ENCODE peak calls at places on chromosomes 11 and 22, in eight cellular contexts. One of them, this sample, is unnamed.

GRCh38 chr22:18121436-18122253 is 11.0 kb downstream of the TUBA8 start:
- DNase-seq in HEK293T: no peak
- DNase-seq in globus pallidus: no peak
- DNase-seq in ELF-1: peak
- DNase-seq in astrocyte of the spinal cord: no peak
- DNase-seq in NCI-H510A treated with DMSO at 0.1 percent for 48 hours: no peak
- DNase-seq in stimulated activated CD8-positive, alpha-beta memory T cell treated with anti-CD3 and anti-CD28 coated beads, Interleukin-4, amount 100 ng/mL, for 24 hours: no peak
- DNase-seq in hypothalamus: no peak
- DNase-seq in this sample: no peak

GRCh38 chr22:39574779-39575551 is 4.4 kb downstream of the CACNA1I start:
- DNase-seq in HEK293T: no peak
- DNase-seq in NCI-H510A treated with DMSO at 0.1 percent for 48 hours: no peak
- DNase-seq in globus pallidus: no peak
- DNase-seq in ELF-1: peak
- DNase-seq in stimulated activated CD8-positive, alpha-beta memory T cell treated with anti-CD3 and anti-CD28 coated beads, Interleukin-4, amount 100 ng/mL, for 24 hours: no peak
- DNase-seq in astrocyte of the spinal cord: peak
- DNase-seq in hypothalamus: peak
- DNase-seq in this sample: no peak

GRCh38 chr11:68669301-68670090 is 14.8 kb upstream of the GAL start:
- DNase-seq in HEK293T: no peak
- DNase-seq in NCI-H510A treated with DMSO at 0.1 percent for 48 hours: no peak
- DNase-seq in astrocyte of the spinal cord: no peak
- DNase-seq in stimulated activated CD8-positive, alpha-beta memory T cell treated with anti-CD3 and anti-CD28 coated beads, Interleukin-4, amount 100 ng/mL, for 24 hours: no peak
- DNase-seq in globus pallidus: no peak
- DNase-seq in ELF-1: no peak
- DNase-seq in hypothalamus: no peak
- DNase-seq in this sample: no peak

GRCh38 chr11:128365044-128365443 is 222.3 kb downstream of the ETS1 start:
- DNase-seq in ELF-1: no peak
- DNase-seq in hypothalamus: no peak
- DNase-seq in globus pallidus: no peak
- DNase-seq in astrocyte of the spinal cord: peak
- DNase-seq in HEK293T: no peak
- DNase-seq in NCI-H510A treated with DMSO at 0.1 percent for 48 hours: no peak
- DNase-seq in stimulated activated CD8-positive, alpha-beta memory T cell treated with anti-CD3 and anti-CD28 coated beads, Interleukin-4, amount 100 ng/mL, for 24 hours: no peak
- DNase-seq in this sample: no peak

GRCh38 chr22:36336246-36337182 is 51.3 kb downstream of the MYH9 start:
- DNase-seq in HEK293T: no peak
- DNase-seq in globus pallidus: no peak
- DNase-seq in astrocyte of the spinal cord: no peak
- DNase-seq in NCI-H510A treated with DMSO at 0.1 percent for 48 hours: no peak
- DNase-seq in ELF-1: no peak
- DNase-seq in stimulated activated CD8-positive, alpha-beta memory T cell treated with anti-CD3 and anti-CD28 coated beads, Interleukin-4, amount 100 ng/mL, for 24 hours: no peak
- DNase-seq in hypothalamus: no peak
- DNase-seq in this sample: no peak

GRCh38 chr22:45516923-45517675 is 14.4 kb downstream of the FBLN1 start:
- DNase-seq in ELF-1: peak
- DNase-seq in globus pallidus: no peak
- DNase-seq in astrocyte of the spinal cord: peak
- DNase-seq in NCI-H510A treated with DMSO at 0.1 percent for 48 hours: no peak
- DNase-seq in hypothalamus: no peak
- DNase-seq in stimulated activated CD8-positive, alpha-beta memory T cell treated with anti-CD3 and anti-CD28 coated beads, Interleukin-4, amount 100 ng/mL, for 24 hours: no peak
- DNase-seq in HEK293T: no peak
- DNase-seq in this sample: no peak

GRCh38 chr11:111454561-111455192 is 57.5 kb downstream of the BTG4 start:
- DNase-seq in hypothalamus: no peak
- DNase-seq in ELF-1: peak
- DNase-seq in stimulated activated CD8-positive, alpha-beta memory T cell treated with anti-CD3 and anti-CD28 coated beads, Interleukin-4, amount 100 ng/mL, for 24 hours: peak
- DNase-seq in HEK293T: peak
- DNase-seq in globus pallidus: peak
- DNase-seq in NCI-H510A treated with DMSO at 0.1 percent for 48 hours: peak
- DNase-seq in astrocyte of the spinal cord: peak
- DNase-seq in this sample: peak

GRCh38 chr11:69908511-69909220 is 89.5 kb upstream of the FGF3 start:
- DNase-seq in ELF-1: no peak
- DNase-seq in stimulated activated CD8-positive, alpha-beta memory T cell treated with anti-CD3 and anti-CD28 coated beads, Interleukin-4, amount 100 ng/mL, for 24 hours: no peak
- DNase-seq in hypothalamus: no peak
- DNase-seq in globus pallidus: no peak
- DNase-seq in NCI-H510A treated with DMSO at 0.1 percent for 48 hours: no peak
- DNase-seq in HEK293T: no peak
- DNase-seq in astrocyte of the spinal cord: no peak
- DNase-seq in this sample: no peak

GRCh38 chr11:71519546-71519945 is 7.5 kb upstream of the KRTAP5-7 start:
- DNase-seq in hypothalamus: no peak
- DNase-seq in NCI-H510A treated with DMSO at 0.1 percent for 48 hours: no peak
- DNase-seq in stimulated activated CD8-positive, alpha-beta memory T cell treated with anti-CD3 and anti-CD28 coated beads, Interleukin-4, amount 100 ng/mL, for 24 hours: no peak
- DNase-seq in astrocyte of the spinal cord: no peak
- DNase-seq in HEK293T: no peak
- DNase-seq in ELF-1: no peak
- DNase-seq in globus pallidus: no peak
- DNase-seq in this sample: no peak

GRCh38 chr22:19853879-19854777 is 546 bp downstream of the GNB1L start:
- DNase-seq in stimulated activated CD8-positive, alpha-beta memory T cell treated with anti-CD3 and anti-CD28 coated beads, Interleukin-4, amount 100 ng/mL, for 24 hours: no peak
- DNase-seq in NCI-H510A treated with DMSO at 0.1 percent for 48 hours: no peak
- DNase-seq in hypothalamus: no peak
- DNase-seq in globus pallidus: no peak
- DNase-seq in HEK293T: peak
- DNase-seq in ELF-1: peak
- DNase-seq in astrocyte of the spinal cord: peak
- DNase-seq in this sample: no peak

GRCh38 chr11:46290598-46291309 is 13.3 kb downstream of the CREB3L1 start:
- DNase-seq in HEK293T: peak
- DNase-seq in globus pallidus: no peak
- DNase-seq in hypothalamus: no peak
- DNase-seq in astrocyte of the spinal cord: peak
- DNase-seq in ELF-1: peak
- DNase-seq in NCI-H510A treated with DMSO at 0.1 percent for 48 hours: no peak
- DNase-seq in stimulated activated CD8-positive, alpha-beta memory T cell treated with anti-CD3 and anti-CD28 coated beads, Interleukin-4, amount 100 ng/mL, for 24 hours: no peak
- DNase-seq in this sample: no peak

GRCh38 chr11:84414936-84415335 is 1128.8 kb upstream of the CCDC90B start:
- DNase-seq in ELF-1: no peak
- DNase-seq in NCI-H510A treated with DMSO at 0.1 percent for 48 hours: no peak
- DNase-seq in globus pallidus: no peak
- DNase-seq in astrocyte of the spinal cord: no peak
- DNase-seq in hypothalamus: no peak
- DNase-seq in HEK293T: no peak
- DNase-seq in stimulated activated CD8-positive, alpha-beta memory T cell treated with anti-CD3 and anti-CD28 coated beads, Interleukin-4, amount 100 ng/mL, for 24 hours: no peak
- DNase-seq in this sample: no peak

GRCh38 chr11:9731256-9731655 is 67.4 kb downstream of the SWAP70 start:
- DNase-seq in ELF-1: no peak
- DNase-seq in astrocyte of the spinal cord: no peak
- DNase-seq in stimulated activated CD8-positive, alpha-beta memory T cell treated with anti-CD3 and anti-CD28 coated beads, Interleukin-4, amount 100 ng/mL, for 24 hours: no peak
- DNase-seq in NCI-H510A treated with DMSO at 0.1 percent for 48 hours: no peak
- DNase-seq in HEK293T: no peak
- DNase-seq in globus pallidus: no peak
- DNase-seq in hypothalamus: no peak
- DNase-seq in this sample: no peak

GRCh38 chr11:62127426-62127825 is 3.6 kb downstream of the INCENP start:
- DNase-seq in hypothalamus: no peak
- DNase-seq in HEK293T: no peak
- DNase-seq in NCI-H510A treated with DMSO at 0.1 percent for 48 hours: no peak
- DNase-seq in astrocyte of the spinal cord: no peak
- DNase-seq in globus pallidus: no peak
- DNase-seq in ELF-1: no peak
- DNase-seq in stimulated activated CD8-positive, alpha-beta memory T cell treated with anti-CD3 and anti-CD28 coated beads, Interleukin-4, amount 100 ng/mL, for 24 hours: no peak
- DNase-seq in this sample: no peak

GRCh38 chr22:36563444-36563843 is 34.5 kb upstream of the EIF3D start:
- DNase-seq in stimulated activated CD8-positive, alpha-beta memory T cell treated with anti-CD3 and anti-CD28 coated beads, Interleukin-4, amount 100 ng/mL, for 24 hours: no peak
- DNase-seq in globus pallidus: no peak
- DNase-seq in hypothalamus: no peak
- DNase-seq in ELF-1: no peak
- DNase-seq in HEK293T: no peak
- DNase-seq in astrocyte of the spinal cord: no peak
- DNase-seq in NCI-H510A treated with DMSO at 0.1 percent for 48 hours: no peak
- DNase-seq in this sample: no peak

GRCh38 chr11:36775157-36775556 is 177.1 kb upstream of the RAG2 start:
- DNase-seq in hypothalamus: no peak
- DNase-seq in HEK293T: no peak
- DNase-seq in astrocyte of the spinal cord: no peak
- DNase-seq in globus pallidus: no peak
- DNase-seq in stimulated activated CD8-positive, alpha-beta memory T cell treated with anti-CD3 and anti-CD28 coated beads, Interleukin-4, amount 100 ng/mL, for 24 hours: no peak
- DNase-seq in NCI-H510A treated with DMSO at 0.1 percent for 48 hours: no peak
- DNase-seq in ELF-1: no peak
- DNase-seq in this sample: no peak

GRCh38 chr22:39898997-39899396 is 1.9 kb upstream of the GRAP2 start:
- DNase-seq in HEK293T: no peak
- DNase-seq in NCI-H510A treated with DMSO at 0.1 percent for 48 hours: no peak
- DNase-seq in stimulated activated CD8-positive, alpha-beta memory T cell treated with anti-CD3 and anti-CD28 coated beads, Interleukin-4, amount 100 ng/mL, for 24 hours: no peak
- DNase-seq in ELF-1: no peak
- DNase-seq in hypothalamus: no peak
- DNase-seq in astrocyte of the spinal cord: no peak
- DNase-seq in globus pallidus: no peak
- DNase-seq in this sample: no peak

GRCh38 chr11:75351541-75352416 is at the start of gene ARRB1:
- DNase-seq in hypothalamus: no peak
- DNase-seq in globus pallidus: no peak
- DNase-seq in astrocyte of the spinal cord: no peak
- DNase-seq in ELF-1: peak
- DNase-seq in NCI-H510A treated with DMSO at 0.1 percent for 48 hours: peak
- DNase-seq in stimulated activated CD8-positive, alpha-beta memory T cell treated with anti-CD3 and anti-CD28 coated beads, Interleukin-4, amount 100 ng/mL, for 24 hours: peak
- DNase-seq in HEK293T: peak
- DNase-seq in this sample: peak

GRCh38 chr22:42696331-42696967 is 24.2 kb downstream of the A4GALT start:
- DNase-seq in stimulated activated CD8-positive, alpha-beta memory T cell treated with anti-CD3 and anti-CD28 coated beads, Interleukin-4, amount 100 ng/mL, for 24 hours: no peak
- DNase-seq in hypothalamus: no peak
- DNase-seq in ELF-1: no peak
- DNase-seq in globus pallidus: no peak
- DNase-seq in NCI-H510A treated with DMSO at 0.1 percent for 48 hours: no peak
- DNase-seq in HEK293T: no peak
- DNase-seq in astrocyte of the spinal cord: no peak
- DNase-seq in this sample: no peak

GRCh38 chr11:6734616-6735015 is 37.2 kb downstream of the OR2AG2 start:
- DNase-seq in HEK293T: no peak
- DNase-seq in hypothalamus: no peak
- DNase-seq in globus pallidus: no peak
- DNase-seq in astrocyte of the spinal cord: no peak
- DNase-seq in stimulated activated CD8-positive, alpha-beta memory T cell treated with anti-CD3 and anti-CD28 coated beads, Interleukin-4, amount 100 ng/mL, for 24 hours: no peak
- DNase-seq in ELF-1: no peak
- DNase-seq in NCI-H510A treated with DMSO at 0.1 percent for 48 hours: no peak
- DNase-seq in this sample: no peak

GRCh38 chr22:30324008-30324730 is 2.6 kb downstream of the TBC1D10A start:
- DNase-seq in HEK293T: no peak
- DNase-seq in astrocyte of the spinal cord: peak
- DNase-seq in stimulated activated CD8-positive, alpha-beta memory T cell treated with anti-CD3 and anti-CD28 coated beads, Interleukin-4, amount 100 ng/mL, for 24 hours: no peak
- DNase-seq in hypothalamus: no peak
- DNase-seq in NCI-H510A treated with DMSO at 0.1 percent for 48 hours: no peak
- DNase-seq in globus pallidus: no peak
- DNase-seq in ELF-1: no peak
- DNase-seq in this sample: no peak

GRCh38 chr11:82682003-82682751 is 51.5 kb downstream of the FAM181B start:
- DNase-seq in globus pallidus: peak
- DNase-seq in stimulated activated CD8-positive, alpha-beta memory T cell treated with anti-CD3 and anti-CD28 coated beads, Interleukin-4, amount 100 ng/mL, for 24 hours: no peak
- DNase-seq in NCI-H510A treated with DMSO at 0.1 percent for 48 hours: peak
- DNase-seq in astrocyte of the spinal cord: peak
- DNase-seq in ELF-1: peak
- DNase-seq in hypothalamus: no peak
- DNase-seq in HEK293T: peak
- DNase-seq in this sample: peak

GRCh38 chr22:48492371-48493320 is 1335.0 kb downstream of the BRD1 start:
- DNase-seq in hypothalamus: peak
- DNase-seq in stimulated activated CD8-positive, alpha-beta memory T cell treated with anti-CD3 and anti-CD28 coated beads, Interleukin-4, amount 100 ng/mL, for 24 hours: peak
- DNase-seq in astrocyte of the spinal cord: peak
- DNase-seq in NCI-H510A treated with DMSO at 0.1 percent for 48 hours: peak
- DNase-seq in ELF-1: peak
- DNase-seq in HEK293T: peak
- DNase-seq in globus pallidus: peak
- DNase-seq in this sample: peak

GRCh38 chr11:118338637-118339061 is 3.9 kb downstream of the CD3D start:
- DNase-seq in ELF-1: peak
- DNase-seq in globus pallidus: no peak
- DNase-seq in HEK293T: peak
- DNase-seq in stimulated activated CD8-positive, alpha-beta memory T cell treated with anti-CD3 and anti-CD28 coated beads, Interleukin-4, amount 100 ng/mL, for 24 hours: peak
- DNase-seq in astrocyte of the spinal cord: no peak
- DNase-seq in NCI-H510A treated with DMSO at 0.1 percent for 48 hours: no peak
- DNase-seq in hypothalamus: no peak
- DNase-seq in this sample: no peak